ENCODE peak calls at places on chromosomes 11 and 22, in six cellular contexts. T is tibial artery, X is GM12878, I is small intestine, M is stomach, C is psoas muscle. N is an unnamed sample. For H3K36me3, the result is how much of the 10 kb centered on the place peaks cover.

GRCh38 chr11:78380615-78381029 is 37.0 kb downstream of the GAB2 start:
- DNase-seq in T (no peak), X (no peak), I (no peak), M (no peak), C (no peak), N (no peak)

GRCh38 chr11:26297179-26297970 is 34.6 kb upstream of the ANO3 start:
- DNase-seq in T (no peak), X (no peak), I (peak), M (no peak), C (no peak), N (no peak)

GRCh38 chr22:46915978-46916730 is 153.7 kb downstream of the TBC1D22A start:
- DNase-seq in T (no peak), X (no peak), I (no peak), M (no peak), C (no peak), N (no peak)

GRCh38 chr11:17985517-17985916 is 27.3 kb downstream of the SERGEF start:
- DNase-seq in T (no peak), X (no peak), I (peak), M (peak), C (no peak), N (no peak)

GRCh38 chr11:100576044-100577021 is 110.8 kb upstream of the ARHGAP42 start:
- DNase-seq in T (no peak), X (peak), I (peak), M (no peak), C (no peak), N (no peak)

GRCh38 chr22:22943521-22944267 is 56.1 kb downstream of the IGLL5 start:
- DNase-seq in T (no peak), X (no peak), I (no peak), M (peak), C (no peak), N (no peak)

GRCh38 chr11:108662700-108663099 is 2.2 kb upstream of the DDX10 start:
- DNase-seq in T (no peak), X (no peak), I (no peak), M (no peak), C (no peak), N (no peak)

GRCh38 chr22:41449321-41449720 is 2.7 kb upstream of the TOB2 start:
- DNase-seq in T (no peak), X (no peak), I (no peak), M (no peak), C (peak), N (no peak)

GRCh38 chr11:101407324-101407723 is 176.5 kb downstream of the TRPC6 start:
- DNase-seq in T (no peak), X (no peak), I (no peak), M (no peak), C (no peak), N (no peak)

GRCh38 chr22:44825310-44826150 is 73.2 kb downstream of the ARHGAP8 start:
- DNase-seq in T (no peak), X (no peak), I (no peak), M (no peak), C (peak), N (no peak)

GRCh38 chr22:24703101-24703500 is 71.4 kb downstream of the PIWIL3 start:
- DNase-seq in T (no peak), X (no peak), I (peak), M (peak), C (no peak), N (no peak)

GRCh38 chr11:134943544-134943943 is 531.5 kb upstream of the B3GAT1 start:
- DNase-seq in T (no peak), X (no peak), I (no peak), M (no peak), C (no peak), N (no peak)

GRCh38 chr11:65274734-65275682 is 13.2 kb downstream of the POLA2 start:
- DNase-seq in T (peak), X (no peak), I (peak), M (peak), C (peak), N (peak)

GRCh38 chr11:97751952-97752351 is 1268.8 kb upstream of the CNTN5 start:
- DNase-seq in T (no peak), X (no peak), I (no peak), M (no peak), C (no peak), N (no peak)
- H3K27ac ChIP-seq in T (no peak), X (no peak), I (no peak), M (no peak), C (no peak), N (no peak)

GRCh38 chr22:49825436-49825835 is 2.2 kb downstream of the BRD1 start:
- DNase-seq in T (no peak), X (no peak), I (no peak), M (no peak), C (peak), N (no peak)

GRCh38 chr22:49825944-49826602 is 1.6 kb downstream of the BRD1 start:
- DNase-seq in T (no peak), X (no peak), I (peak), M (peak), C (peak), N (peak)

GRCh38 chr22:49827307-49827852 is 293 bp downstream of the BRD1 start:
- DNase-seq in T (no peak), X (no peak), I (no peak), M (no peak), C (no peak), N (no peak)

GRCh38 chr22:49827853-49828598 is at the start of gene BRD1:
- DNase-seq in T (no peak), X (no peak), I (peak), M (peak), C (peak), N (peak)

GRCh38 chr22:49826603-49827306 is 918 bp downstream of the BRD1 start:
- DNase-seq in T (peak), X (no peak), I (peak), M (peak), C (peak), N (peak)
- H3K36me3 ChIP-seq in T (under half), X (under half), I (under half), M (under half), C (under half), N (under half)

GRCh38 chr11:57073121-57073520 is 84.4 kb downstream of the OR5AK2 start:
- DNase-seq in T (no peak), X (no peak), I (no peak), M (no peak), C (no peak), N (no peak)
- H3K27ac ChIP-seq in T (peak), X (no peak), I (no peak), M (no peak), C (no peak), N (no peak)

DNA sequence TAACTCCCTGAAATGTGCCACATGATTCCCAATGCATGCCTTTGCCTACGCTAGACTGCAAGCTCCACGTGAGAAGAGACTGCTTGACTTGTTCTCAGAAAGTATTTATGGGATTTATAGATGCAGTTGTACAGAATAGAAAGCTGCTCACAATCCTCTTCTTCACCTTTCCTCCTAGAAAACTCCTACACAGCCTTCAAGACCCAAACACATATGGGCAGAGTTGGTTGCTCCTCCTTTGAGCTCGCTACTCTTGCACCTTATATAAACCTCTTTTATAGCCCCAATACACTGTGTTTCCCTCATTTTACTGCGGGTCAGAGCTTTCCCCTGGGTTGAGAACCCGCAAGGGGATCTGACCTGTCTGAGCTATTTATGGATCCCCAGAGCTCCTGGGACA is 16.4 kb downstream of the C1QTNF6 start:
- DNase-seq in T (no peak), X (no peak), I (no peak), M (no peak), C (no peak), N (no peak)
- H3K36me3 ChIP-seq in T (under half), X (under half), I (under half), M (under half), C (under half), N (under half)

DNA sequence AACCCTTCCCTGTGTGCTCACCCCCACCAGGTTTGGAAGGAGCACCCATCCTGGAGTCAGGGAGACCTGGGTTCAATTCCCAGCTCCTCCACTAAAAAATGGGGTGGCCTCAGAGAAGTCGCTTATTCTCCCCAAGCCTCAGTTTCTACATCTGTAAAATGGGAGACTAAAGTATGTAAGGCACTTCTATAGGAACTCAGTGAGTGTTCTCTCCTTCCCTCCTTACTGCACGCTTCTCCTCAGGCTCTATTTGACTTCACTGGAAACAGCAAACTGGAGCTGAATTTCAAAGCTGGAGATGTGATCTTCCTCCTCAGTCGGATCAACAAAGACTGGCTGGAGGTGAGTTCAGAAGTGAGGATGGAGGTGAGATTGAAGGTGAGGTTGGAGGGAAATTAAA is 11.3 kb downstream of the NCF4 start:
- DNase-seq in T (no peak), X (no peak), I (no peak), M (no peak), C (no peak), N (no peak)
- H3K27ac ChIP-seq in T (no peak), X (no peak), I (no peak), M (no peak), C (no peak), N (no peak)

DNA sequence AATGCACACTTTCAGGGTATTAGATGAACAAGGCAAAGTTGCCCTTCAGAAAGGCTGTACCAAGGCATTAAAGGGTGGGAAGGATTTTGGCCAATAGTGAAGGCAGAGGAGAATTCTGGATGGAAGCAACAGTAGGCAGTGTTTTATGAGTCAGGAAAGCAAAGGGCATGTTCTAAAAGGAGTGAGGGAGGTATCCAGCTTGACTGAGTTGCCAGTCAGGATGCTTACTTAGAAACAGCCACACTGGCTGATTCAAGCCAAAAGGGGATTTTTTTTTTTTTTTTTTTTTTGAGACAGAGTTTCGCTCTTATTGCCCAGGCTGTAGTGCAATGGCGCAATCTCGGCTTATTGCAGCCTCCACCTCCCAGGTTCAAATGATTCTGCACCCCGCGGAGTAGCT is 50.7 kb downstream of the SWAP70 start:
- DNase-seq in T (no peak), X (no peak), I (no peak), M (no peak), C (no peak), N (no peak)
- H3K36me3 ChIP-seq in T (under half), X (under half), I (under half), M (under half), C (under half), N (under half)

N was measured in effector memory CD4-positive, alpha-beta T cell.